ENCODE peak calls at places on chromosomes 16 and 17, in six cellular contexts. F, B, A, O, N and W are unnamed samples.

GRCh38 chr17:21678451-21679081 is 13.8 kb upstream of the KCNJ18 start:
- DNase-seq in F (no peak), B (peak), A (no peak), O (no peak), N (no peak), W (no peak)

GRCh38 chr16:22928882-22929281 is 114.9 kb downstream of the HS3ST2 start:
- DNase-seq in F (no peak), B (no peak), A (no peak), O (no peak), N (no peak), W (no peak)

GRCh38 chr16:67653131-67654068 is 6.7 kb downstream of the ACD start:
- DNase-seq in F (no peak), B (no peak), A (no peak), O (peak), N (peak), W (no peak)

GRCh38 chr16:31880322-31880979 is 6.8 kb downstream of the ZNF267 start:
- DNase-seq in F (peak), B (no peak), A (no peak), O (peak), N (peak), W (peak)

GRCh38 chr16:12695454-12695853 is 108.2 kb downstream of the CPPED1 start:
- DNase-seq in F (no peak), B (no peak), A (no peak), O (no peak), N (no peak), W (no peak)

GRCh38 chr17:73641779-73642580 is 2.3 kb downstream of the SDK2 start:
- DNase-seq in F (no peak), B (no peak), A (no peak), O (no peak), N (no peak), W (no peak)

GRCh38 chr17:76458580-76459490 is 5.9 kb upstream of the UBE2O start:
- DNase-seq in F (peak), B (no peak), A (no peak), O (peak), N (peak), W (peak)

GRCh38 chr16:80744856-80745255 is 59.5 kb downstream of the CDYL2 start:
- DNase-seq in F (no peak), B (no peak), A (no peak), O (no peak), N (no peak), W (no peak)

GRCh38 chr16:22814330-22815105 is 556 bp downstream of the HS3ST2 start:
- DNase-seq in F (no peak), B (no peak), A (no peak), O (no peak), N (no peak), W (no peak)

GRCh38 chr17:56471661-56472060 is 121.8 kb upstream of the NOG start:
- DNase-seq in F (no peak), B (no peak), A (no peak), O (no peak), N (no peak), W (no peak)

GRCh38 chr16:74766729-74767128 is 7.9 kb downstream of the FA2H start:
- DNase-seq in F (no peak), B (peak), A (no peak), O (no peak), N (no peak), W (no peak)

GRCh38 chr17:35170968-35171771 is 23.0 kb downstream of the SLC35G3 start:
- DNase-seq in F (peak), B (no peak), A (peak), O (peak), N (no peak), W (peak)

GRCh38 chr17:54544239-54544638 is 356.4 kb upstream of the TOM1L1 start:
- DNase-seq in F (no peak), B (no peak), A (no peak), O (no peak), N (no peak), W (no peak)

GRCh38 chr16:77683845-77684526 is 38.3 kb upstream of the NUDT7 start:
- DNase-seq in F (no peak), B (no peak), A (no peak), O (no peak), N (no peak), W (no peak)

GRCh38 chr17:44279586-44280344 is 11.8 kb upstream of the SLC4A1 start:
- DNase-seq in F (peak), B (peak), A (no peak), O (peak), N (peak), W (peak)

GRCh38 chr16:67215690-67216089 is 11.2 kb upstream of the TMEM208 start:
- DNase-seq in F (no peak), B (no peak), A (no peak), O (no peak), N (no peak), W (no peak)

GRCh38 chr17:40577611-40578065 is 12.4 kb upstream of the CCR7 start:
- DNase-seq in F (no peak), B (no peak), A (no peak), O (no peak), N (no peak), W (no peak)

GRCh38 chr17:2690165-2691068 is 21.1 kb downstream of the CLUH start:
- DNase-seq in F (no peak), B (peak), A (peak), O (no peak), N (no peak), W (no peak)

GRCh38 chr17:42682400-42683384 is at the start of gene CNTNAP1:
- DNase-seq in F (peak), B (no peak), A (no peak), O (peak), N (peak), W (peak)

GRCh38 chr17:81576621-81577277 is 24.6 kb upstream of the FAAP100 start:
- DNase-seq in F (peak), B (no peak), A (no peak), O (peak), N (peak), W (peak)

GRCh38 chr17:78109489-78109761 is 19.1 kb downstream of the TMC6 start:
- DNase-seq in F (no peak), B (no peak), A (no peak), O (no peak), N (no peak), W (no peak)

GRCh38 chr17:45020354-45021138 is 30.9 kb downstream of the DCAKD start:
- DNase-seq in F (no peak), B (no peak), A (no peak), O (peak), N (peak), W (no peak)

GRCh38 chr17:35079547-35079946 is 16.0 kb upstream of the RFFL start:
- DNase-seq in F (peak), B (no peak), A (no peak), O (no peak), N (no peak), W (peak)

GRCh38 chr17:73910216-73910615 is 266.0 kb upstream of the SDK2 start:
- DNase-seq in F (no peak), B (no peak), A (no peak), O (no peak), N (no peak), W (no peak)

GRCh38 chr16:1613240-1613639 is 1.1 kb downstream of the CRAMP1 start:
- DNase-seq in F (peak), B (no peak), A (no peak), O (no peak), N (peak), W (peak)

GRCh38 chr16:75116081-75116910 is at the start of gene LDHD:
- DNase-seq in F (peak), B (peak), A (no peak), O (peak), N (peak), W (peak)

GRCh38 chr16:76535-77272 is 1.3 kb upstream of the MPG start:
- DNase-seq in F (peak), B (no peak), A (no peak), O (peak), N (peak), W (peak)

GRCh38 chr16:85651822-85652430 is 36.8 kb downstream of the GINS2 start:
- DNase-seq in F (peak), B (no peak), A (no peak), O (no peak), N (peak), W (peak)

GRCh38 chr17:33115351-33115750 is 123.7 kb downstream of the SPACA3 start:
- DNase-seq in F (no peak), B (no peak), A (no peak), O (no peak), N (no peak), W (no peak)

GRCh38 chr16:15907863-15908478 is 19.6 kb upstream of the CEP20 start:
- DNase-seq in F (peak), B (no peak), A (no peak), O (peak), N (peak), W (peak)

GRCh38 chr17:51445934-51446333 is 185.6 kb downstream of the UTP18 start:
- DNase-seq in F (no peak), B (no peak), A (no peak), O (no peak), N (no peak), W (no peak)

DNA sequence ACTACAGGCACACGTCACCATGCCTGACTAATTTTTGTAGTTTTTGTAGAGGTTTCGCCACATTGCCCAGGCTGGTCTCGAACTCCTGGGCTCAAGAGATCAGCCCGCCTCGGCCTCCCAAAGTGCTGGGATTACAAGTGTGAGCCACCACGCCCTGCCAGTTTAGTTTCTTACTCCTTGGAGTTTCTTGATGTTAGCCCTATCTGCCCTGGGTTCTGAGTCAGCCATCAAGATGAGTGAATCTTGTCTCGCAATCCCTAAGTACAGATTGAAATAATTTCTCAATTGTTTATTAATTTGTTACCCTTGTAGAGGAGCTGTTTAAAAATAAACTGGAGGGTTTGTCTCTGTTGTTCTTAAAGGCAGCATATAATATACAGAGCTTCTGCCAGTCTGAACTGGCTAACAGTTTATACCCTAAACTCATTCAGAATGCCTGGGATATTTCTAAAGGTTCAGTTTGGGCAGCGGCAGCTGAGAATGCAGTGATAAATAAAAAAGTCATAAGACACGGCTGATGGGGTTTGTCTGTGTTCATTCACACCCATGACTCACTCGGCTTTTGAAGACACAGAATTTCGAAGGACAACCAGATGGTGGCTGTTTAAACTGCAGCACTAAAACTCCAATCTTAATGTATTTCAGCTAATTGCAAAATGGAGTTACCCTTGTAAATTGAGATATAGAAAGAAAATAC is 39.6 kb downstream of the GPRC5B start:
- DNase-seq in F (peak), B (no peak), A (no peak), O (peak), N (no peak), W (peak)
- TF ChIP-seq CTCF in F (no peak), B (no peak), A (no peak), O (no peak), N (no peak), W (no peak)

GRCh38 chr17:4549781-4550533 is 5.2 kb downstream of the MYBBP1A start:
- DNase-seq in F (no peak), B (peak), A (no peak), O (no peak), N (no peak), W (no peak)

GRCh38 chr17:4550534-4551039 is 4.6 kb downstream of the MYBBP1A start:
- DNase-seq in F (no peak), B (peak), A (no peak), O (no peak), N (no peak), W (no peak)

GRCh38 chr17:4551796-4552525 is 3.2 kb downstream of the MYBBP1A start:
- DNase-seq in F (no peak), B (peak), A (no peak), O (no peak), N (no peak), W (no peak)

GRCh38 chr17:4548721-4549531 is 6.3 kb downstream of the MYBBP1A start:
- DNase-seq in F (no peak), B (peak), A (no peak), O (no peak), N (no peak), W (no peak)

DNA sequence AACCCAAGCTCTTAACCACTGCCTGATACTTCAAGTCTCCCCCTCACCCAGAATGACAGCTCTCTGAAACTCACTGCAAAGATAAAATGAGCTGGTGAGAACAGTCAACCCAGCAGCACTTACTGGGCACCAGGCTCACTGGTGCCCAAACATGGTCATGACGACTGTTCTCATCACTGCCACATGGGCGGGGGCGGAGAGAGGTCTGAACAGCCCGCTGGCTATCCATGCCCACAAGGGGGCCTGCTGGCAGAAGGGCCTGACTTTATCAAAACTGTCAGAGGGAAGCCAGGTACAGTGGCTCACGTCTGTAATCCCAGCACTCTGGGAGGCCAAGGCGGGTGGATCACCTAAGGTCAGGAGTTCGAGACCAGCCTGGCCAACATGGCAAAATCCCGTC is 4.0 kb downstream of the MYBBP1A start:
- DNase-seq in F (peak), B (peak), A (no peak), O (no peak), N (no peak), W (no peak)
- TF ChIP-seq CTCF in F (peak), B (no peak), A (no peak), O (no peak), N (no peak), W (no peak)

DNA sequence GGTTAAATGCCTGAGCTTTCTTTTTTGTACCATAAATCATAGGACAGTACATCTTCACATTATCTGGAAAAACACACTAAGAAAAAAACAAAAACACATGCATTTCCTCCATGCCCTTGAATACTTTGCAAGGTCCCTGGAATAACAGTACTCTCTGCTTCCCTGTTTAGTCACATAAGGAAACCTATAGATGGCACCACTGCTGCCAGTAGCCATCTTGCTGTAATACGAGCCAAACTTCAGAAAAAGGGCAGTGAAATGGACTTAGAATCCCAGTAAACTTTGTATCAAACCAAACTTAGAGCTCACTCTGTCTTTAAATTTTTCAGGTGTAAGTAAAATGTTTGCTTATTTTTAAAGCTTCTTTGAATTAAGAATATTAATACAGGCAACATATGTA is 435.5 kb downstream of the KCNJ2 start:
- DNase-seq in F (peak), B (no peak), A (no peak), O (no peak), N (no peak), W (no peak)
- TF ChIP-seq CTCF in F (peak), B (no peak), A (no peak), O (no peak), N (no peak), W (no peak)

GRCh38 chr16:21723532-21723931 is 59.8 kb downstream of the OTOA start:
- DNase-seq in F (no peak), B (no peak), A (no peak), O (no peak), N (no peak), W (no peak)

GRCh38 chr16:21717608-21718007 is 53.8 kb downstream of the OTOA start:
- DNase-seq in F (no peak), B (no peak), A (no peak), O (no peak), N (no peak), W (no peak)

GRCh38 chr16:21720533-21720932 is 56.8 kb downstream of the OTOA start:
- DNase-seq in F (no peak), B (no peak), A (no peak), O (no peak), N (no peak), W (no peak)

GRCh38 chr16:21727344-21727743 is 63.6 kb downstream of the OTOA start:
- DNase-seq in F (no peak), B (no peak), A (no peak), O (no peak), N (no peak), W (no peak)

DNA sequence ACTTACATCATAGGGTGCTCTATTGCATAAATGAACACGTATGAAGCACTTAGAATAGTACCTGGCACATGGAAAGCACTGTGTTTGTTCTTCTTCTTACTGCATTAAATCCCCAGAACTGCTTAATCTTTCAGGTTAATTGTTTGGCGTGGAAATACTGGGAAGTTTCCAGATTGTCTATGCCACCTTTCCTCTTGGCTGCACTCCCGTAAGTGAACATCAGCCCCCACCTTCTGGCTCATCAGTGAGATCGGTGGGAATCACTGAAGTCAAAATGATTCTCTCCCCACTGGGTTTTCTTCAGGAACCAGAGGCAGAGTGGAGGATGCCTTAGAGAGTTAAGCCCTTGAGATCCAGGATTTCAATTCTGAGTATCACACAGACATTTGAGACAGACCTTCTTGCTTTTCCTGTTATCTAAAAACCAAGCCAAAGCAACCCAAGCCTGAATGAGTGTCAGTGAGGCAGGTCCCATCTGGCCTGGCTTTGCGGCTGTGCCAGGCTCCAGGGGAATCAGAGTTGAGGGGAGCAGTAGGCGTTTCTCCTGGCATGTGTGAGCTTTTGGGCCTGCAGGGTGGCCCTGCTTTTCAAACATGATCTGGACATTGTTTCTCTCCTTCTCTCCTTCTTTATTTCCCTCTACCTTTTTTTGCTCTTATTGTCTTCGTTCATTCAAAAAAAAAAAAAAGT is 59.1 kb downstream of the OTOA start:
- DNase-seq in F (no peak), B (no peak), A (no peak), O (no peak), N (no peak), W (no peak)
- TF ChIP-seq CTCF in F (no peak), B (no peak), A (no peak), O (no peak), N (no peak), W (no peak)

DNA sequence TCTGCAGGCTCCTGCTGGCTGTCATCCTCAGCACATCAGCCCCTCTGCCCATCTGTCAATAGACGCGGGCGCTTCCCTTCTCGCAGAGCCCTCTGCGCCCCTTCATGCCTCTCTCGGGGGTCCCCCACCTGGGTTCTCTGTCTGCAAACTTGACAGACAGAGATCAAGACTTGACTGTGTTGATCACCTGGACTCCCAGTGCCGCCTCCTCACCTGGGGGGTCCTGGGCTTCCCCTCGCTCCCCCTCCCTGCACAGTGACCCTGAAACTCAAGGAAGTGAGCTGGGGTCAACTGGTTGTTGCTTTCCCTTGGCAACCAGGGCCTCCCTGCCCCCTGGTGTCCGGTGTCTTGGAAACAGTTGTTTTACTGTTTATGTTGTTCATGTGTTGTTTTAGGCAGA is 31.9 kb downstream of the RNF213 start:
- DNase-seq in F (no peak), B (peak), A (no peak), O (no peak), N (no peak), W (no peak)
- TF ChIP-seq CTCF in F (peak), B (no peak), A (no peak), O (no peak), N (no peak), W (no peak)

GRCh38 chr17:48002920-48003685 is 32.2 kb downstream of the CDK5RAP3 start:
- DNase-seq in F (no peak), B (no peak), A (no peak), O (no peak), N (no peak), W (no peak)
- TF ChIP-seq CTCF in F (no peak), B (no peak), A (no peak), O (no peak), N (no peak), W (no peak)

GRCh38 chr17:12113156-12113555 is 92.5 kb downstream of the MAP2K4 start:
- DNase-seq in F (no peak), B (no peak), A (no peak), O (no peak), N (no peak), W (no peak)
- TF ChIP-seq CTCF in F (no peak), B (no peak), A (no peak), O (no peak), N (no peak), W (no peak)